ENCODE peak calls at places on chromosomes 2 and 18, in eight cellular contexts. G is H9, Z is mesendoderm, S is ecto neural progenitor cell, R is 8988T, C is EH, L is NCI-H774, J is AG08396. B is an unnamed sample.
A peak's percentile ranks its signal among the peaks of the same experiment; 100 is the strongest.

GRCh38 chr2:182907081-182907830 is 40.8 kb upstream of the FRZB start:
- DNase-seq in G (peak; percentile 63), Z (peak; percentile 90), S (peak; percentile 56), R (no peak), C (no peak), L (no peak), J (no peak), B (no peak)

GRCh38 chr2:23690421-23691105 is 236.4 kb downstream of the ATAD2B start:
- DNase-seq in G (no peak), Z (no peak), S (no peak), R (no peak), C (no peak), L (no peak), J (no peak), B (no peak)

GRCh38 chr2:37625156-37625555 is 46.3 kb downstream of the CDC42EP3 start:
- DNase-seq in G (no peak), Z (no peak), S (no peak), R (no peak), C (peak; percentile 85), L (no peak), J (peak; percentile 52), B (no peak)

GRCh38 chr2:10835052-10835970 is 22.7 kb upstream of the PDIA6 start:
- DNase-seq in G (peak; percentile 92), Z (peak; percentile 83), S (peak; percentile 91), R (peak; percentile 73), C (peak; percentile 47), L (peak; percentile 83), J (peak; percentile 81), B (peak; percentile 90)

GRCh38 chr2:119253114-119253702 is 29.6 kb downstream of the STEAP3 start:
- DNase-seq in G (no peak), Z (no peak), S (no peak), R (no peak), C (peak; percentile 70), L (no peak), J (no peak), B (no peak)

GRCh38 chr18:22346968-22347611 is 70.6 kb downstream of the CTAGE1 start:
- DNase-seq in G (peak; percentile 78), Z (peak; percentile 73), S (peak; percentile 88), R (no peak), C (peak; percentile 46), L (no peak), J (no peak), B (peak; percentile 85)

GRCh38 chr2:44770221-44771187 is 171.0 kb upstream of the SIX3 start:
- DNase-seq in G (peak; percentile 41), Z (no peak), S (no peak), R (peak; percentile 32), C (no peak), L (no peak), J (no peak), B (no peak)

GRCh38 chr2:220935789-220936321 is 636.2 kb downstream of the EPHA4 start:
- DNase-seq in G (no peak), Z (no peak), S (no peak), R (no peak), C (no peak), L (no peak), J (no peak), B (no peak)

GRCh38 chr18:35982404-35983114 is 10.1 kb downstream of the RMP24 start:
- DNase-seq in G (no peak), Z (no peak), S (no peak), R (no peak), C (peak; percentile 88), L (no peak), J (no peak), B (no peak)

GRCh38 chr2:236945431-236946016 is 140.2 kb upstream of the COPS8 start:
- DNase-seq in G (no peak), Z (no peak), S (no peak), R (no peak), C (no peak), L (no peak), J (no peak), B (peak; percentile 26)

GRCh38 chr18:78927156-78927555 is 52.5 kb upstream of the SALL3 start:
- DNase-seq in G (no peak), Z (no peak), S (no peak), R (no peak), C (no peak), L (no peak), J (no peak), B (peak; percentile 27)

GRCh38 chr2:42877936-42878335 is 85.6 kb upstream of the HAAO start:
- DNase-seq in G (no peak), Z (no peak), S (no peak), R (no peak), C (no peak), L (no peak), J (no peak), B (peak; percentile 9)

GRCh38 chr2:105537466-105537865 is 138.6 kb upstream of the FHL2 start:
- DNase-seq in G (no peak), Z (no peak), S (no peak), R (no peak), C (no peak), L (no peak), J (no peak), B (no peak)

GRCh38 chr2:21461754-21462153 is 338.0 kb downstream of the TDRD15 start:
- DNase-seq in G (no peak), Z (no peak), S (no peak), R (no peak), C (no peak), L (no peak), J (no peak), B (no peak)

GRCh38 chr2:113756088-113757058 is at the start of gene SLC35F5:
- DNase-seq in G (peak; percentile 91), Z (peak; percentile 95), S (peak; percentile 97), R (peak; percentile 52), C (peak; percentile 92), L (peak; percentile 91), J (peak; percentile 94), B (peak; percentile 97)

GRCh38 chr2:190763901-190764514 is 115.1 kb downstream of the NAB1 start:
- DNase-seq in G (no peak), Z (no peak), S (no peak), R (no peak), C (peak; percentile 11), L (no peak), J (no peak), B (no peak)

GRCh38 chr2:223477318-223477717 is 124.8 kb downstream of the SCG2 start:
- DNase-seq in G (no peak), Z (no peak), S (no peak), R (no peak), C (peak; percentile 39), L (no peak), J (no peak), B (no peak)

B was measured in islet precursor cell.